ENCODE peak calls at places on chromosome 12, in six cellular contexts. A is fibroblast of pulmonary artery, U is uterus, D is thoracic aorta, Z is T-helper 9 cell, B is HT1080. J is an unnamed sample.

GRCh38 chr12:113185180-113186032 is at the start of the genes DDX54 and RITA1:
- DNase-seq in A (peak; percentile 76), U (peak; percentile 81), D (no peak), Z (peak; percentile 83), B (peak; percentile 79), J (peak; percentile 71)

GRCh38 chr12:11609045-11609444 is 40.4 kb upstream of the ETV6 start:
- DNase-seq in A (no peak), U (no peak), D (no peak), Z (no peak), B (no peak), J (no peak)

GRCh38 chr12:74624206-74624605 is 86.6 kb downstream of the ATXN7L3B start:
- DNase-seq in A (no peak), U (no peak), D (no peak), Z (no peak), B (no peak), J (no peak)

GRCh38 chr12:2752676-2753371 is 41.9 kb upstream of the FKBP4 start:
- DNase-seq in A (peak; percentile 64), U (peak; percentile 77), D (no peak), Z (peak; percentile 81), B (peak; percentile 66), J (peak; percentile 60)

GRCh38 chr12:78674311-78675085 is 190.1 kb upstream of the SYT1 start:
- DNase-seq in A (peak; percentile 26), U (no peak), D (no peak), Z (no peak), B (no peak), J (peak; percentile 26)

GRCh38 chr12:13095266-13095995 is 8.0 kb downstream of the GSG1 start:
- DNase-seq in A (no peak), U (no peak), D (no peak), Z (no peak), B (no peak), J (no peak)

GRCh38 chr12:65725376-65725775 is 98.9 kb upstream of the HMGA2 start:
- DNase-seq in A (no peak), U (no peak), D (no peak), Z (no peak), B (no peak), J (peak; percentile 41)

GRCh38 chr12:29241821-29242591 is 92.9 kb downstream of the FAR2 start:
- DNase-seq in A (peak; percentile 86), U (no peak), D (no peak), Z (no peak), B (peak; percentile 77), J (peak; percentile 92)